ENCODE peak calls at places on chromosomes 6 and 20, in four cellular contexts. One of them, this sample, is unnamed.

GRCh38 chr6:135999393-135999792 is 147.9 kb downstream of the PDE7B start:
- DNase-seq in thoracic aorta: no peak
- DNase-seq in body of pancreas: no peak
- DNase-seq in aorta: no peak
- DNase-seq in this sample: no peak

GRCh38 chr6:35694462-35694861 is 5.7 kb upstream of the FKBP5 start:
- DNase-seq in thoracic aorta: no peak
- DNase-seq in aorta: no peak
- DNase-seq in body of pancreas: no peak
- DNase-seq in this sample: no peak

GRCh38 chr6:49548613-49549304 is 1.7 kb upstream of the C6orf141 start:
- DNase-seq in body of pancreas: no peak
- DNase-seq in aorta: no peak
- DNase-seq in thoracic aorta: no peak
- DNase-seq in this sample: no peak

GRCh38 chr6:144314003-144314485 is 28.9 kb downstream of the UTRN start:
- DNase-seq in body of pancreas: peak; percentile 52
- DNase-seq in aorta: peak; percentile 70
- DNase-seq in thoracic aorta: peak; percentile 12
- DNase-seq in this sample: no peak

GRCh38 chr20:36854343-36855240 is 21.3 kb upstream of the TLDC2 start:
- DNase-seq in thoracic aorta: no peak
- DNase-seq in aorta: no peak
- DNase-seq in body of pancreas: no peak
- DNase-seq in this sample: no peak

GRCh38 chr6:123829302-123829953 is 25.8 kb downstream of the NKAIN2 start:
- DNase-seq in aorta: no peak
- DNase-seq in body of pancreas: no peak
- DNase-seq in thoracic aorta: no peak
- DNase-seq in this sample: no peak

GRCh38 chr6:129186988-129187387 is 304.1 kb downstream of the LAMA2 start:
- DNase-seq in aorta: no peak
- DNase-seq in thoracic aorta: no peak
- DNase-seq in body of pancreas: no peak
- DNase-seq in this sample: no peak

GRCh38 chr20:19110866-19111460 is 101.5 kb upstream of the SLC24A3 start:
- DNase-seq in thoracic aorta: no peak
- DNase-seq in aorta: no peak
- DNase-seq in body of pancreas: no peak
- DNase-seq in this sample: no peak

GRCh38 chr20:38230957-38231785 is 29.4 kb downstream of the KIAA1755 start:
- DNase-seq in thoracic aorta: no peak
- DNase-seq in aorta: peak; percentile 24
- DNase-seq in body of pancreas: no peak
- DNase-seq in this sample: no peak

GRCh38 chr6:132414761-132415160 is 13.5 kb upstream of the MOXD1 start:
- DNase-seq in thoracic aorta: no peak
- DNase-seq in aorta: no peak
- DNase-seq in body of pancreas: no peak
- DNase-seq in this sample: no peak

GRCh38 chr6:36387440-36388303 is at the start of gene ETV7:
- DNase-seq in aorta: peak; percentile 63
- DNase-seq in body of pancreas: peak; percentile 43
- DNase-seq in thoracic aorta: no peak
- DNase-seq in this sample: no peak

GRCh38 chr6:145733770-145734169 is 1.6 kb downstream of the EPM2A start:
- DNase-seq in body of pancreas: no peak
- DNase-seq in aorta: no peak
- DNase-seq in thoracic aorta: no peak
- DNase-seq in this sample: no peak

GRCh38 chr6:137389150-137389664 is 105.0 kb downstream of the OLIG3 start:
- DNase-seq in body of pancreas: peak; percentile 32
- DNase-seq in thoracic aorta: no peak
- DNase-seq in aorta: no peak
- DNase-seq in this sample: peak; percentile 51

GRCh38 chr6:53154071-53154470 is 5.4 kb upstream of the GCM1 start:
- DNase-seq in body of pancreas: no peak
- DNase-seq in thoracic aorta: no peak
- DNase-seq in aorta: no peak
- DNase-seq in this sample: no peak

GRCh38 chr6:151553416-151554158 is 59.8 kb downstream of the CCDC170 start:
- DNase-seq in aorta: no peak
- DNase-seq in thoracic aorta: no peak
- DNase-seq in body of pancreas: no peak
- DNase-seq in this sample: no peak

GRCh38 chr6:45543298-45544235 is 165.8 kb upstream of the SUPT3H start:
- DNase-seq in thoracic aorta: no peak
- DNase-seq in aorta: no peak
- DNase-seq in body of pancreas: no peak
- DNase-seq in this sample: no peak

GRCh38 chr20:11305406-11305805 is 612.3 kb upstream of the BTBD3 start:
- DNase-seq in body of pancreas: no peak
- DNase-seq in thoracic aorta: no peak
- DNase-seq in aorta: no peak
- DNase-seq in this sample: peak; percentile 31

GRCh38 chr6:154218787-154219186 is 137.8 kb downstream of the IPCEF1 start:
- DNase-seq in body of pancreas: no peak
- DNase-seq in aorta: no peak
- DNase-seq in thoracic aorta: no peak
- DNase-seq in this sample: no peak

GRCh38 chr20:62918830-62919229 is 7.5 kb downstream of the DIDO1 start:
- DNase-seq in aorta: no peak
- DNase-seq in thoracic aorta: no peak
- DNase-seq in body of pancreas: no peak
- DNase-seq in this sample: no peak

GRCh38 chr6:169171010-169171409 is 82.6 kb downstream of the THBS2 start:
- DNase-seq in aorta: no peak
- DNase-seq in body of pancreas: no peak
- DNase-seq in thoracic aorta: no peak
- DNase-seq in this sample: no peak

GRCh38 chr6:116156405-116157326 is 30.7 kb upstream of the COL10A1 start:
- DNase-seq in aorta: no peak
- DNase-seq in body of pancreas: no peak
- DNase-seq in thoracic aorta: no peak
- DNase-seq in this sample: no peak

GRCh38 chr20:51542033-51542893 is at the start of gene NFATC2:
- DNase-seq in aorta: peak; percentile 71
- DNase-seq in body of pancreas: peak; percentile 65
- DNase-seq in thoracic aorta: no peak
- DNase-seq in this sample: no peak

GRCh38 chr6:122838060-122838780 is 49.2 kb downstream of the SMPDL3A start:
- DNase-seq in body of pancreas: peak; percentile 3
- DNase-seq in thoracic aorta: no peak
- DNase-seq in aorta: no peak
- DNase-seq in this sample: no peak

GRCh38 chr6:165848099-165848461 is 185.0 kb upstream of the PDE10A start:
- DNase-seq in aorta: no peak
- DNase-seq in thoracic aorta: no peak
- DNase-seq in body of pancreas: no peak
- DNase-seq in this sample: no peak

GRCh38 chr20:53707341-53708102 is 113.9 kb upstream of the ZNF217 start:
- DNase-seq in body of pancreas: peak; percentile 21
- DNase-seq in aorta: no peak
- DNase-seq in thoracic aorta: no peak
- DNase-seq in this sample: peak; percentile 72

GRCh38 chr6:146433881-146434741 is 109.5 kb upstream of the RAB32 start:
- DNase-seq in body of pancreas: peak; percentile 27
- DNase-seq in aorta: peak; percentile 56
- DNase-seq in thoracic aorta: no peak
- DNase-seq in this sample: no peak

GRCh38 chr6:109339906-109340678 is 42.2 kb downstream of the CD164 start:
- DNase-seq in body of pancreas: peak; percentile 60
- DNase-seq in thoracic aorta: no peak
- DNase-seq in aorta: no peak
- DNase-seq in this sample: no peak

GRCh38 chr20:53828673-53829085 is 235.0 kb upstream of the ZNF217 start:
- DNase-seq in body of pancreas: no peak
- DNase-seq in aorta: no peak
- DNase-seq in thoracic aorta: no peak
- DNase-seq in this sample: no peak

GRCh38 chr6:142301421-142302391 is at the start of gene ADGRG6:
- DNase-seq in aorta: peak; percentile 59
- DNase-seq in thoracic aorta: no peak
- DNase-seq in body of pancreas: peak; percentile 37
- DNase-seq in this sample: no peak

GRCh38 chr20:31751126-31751525 is 12.0 kb downstream of the TPX2 start:
- DNase-seq in aorta: no peak
- DNase-seq in thoracic aorta: no peak
- DNase-seq in body of pancreas: no peak
- DNase-seq in this sample: no peak

GRCh38 chr6:136959471-136959891 is 37.4 kb downstream of the SLC35D3 start:
- DNase-seq in thoracic aorta: no peak
- DNase-seq in aorta: no peak
- DNase-seq in body of pancreas: peak; percentile 45
- DNase-seq in this sample: no peak

GRCh38 chr6:40512340-40512739 is 74.8 kb downstream of the LRFN2 start:
- DNase-seq in body of pancreas: no peak
- DNase-seq in aorta: no peak
- DNase-seq in thoracic aorta: no peak
- DNase-seq in this sample: no peak

GRCh38 chr6:77433888-77434287 is 29.4 kb downstream of the HTR1B start:
- DNase-seq in aorta: no peak
- DNase-seq in thoracic aorta: no peak
- DNase-seq in body of pancreas: no peak
- DNase-seq in this sample: no peak

GRCh38 chr6:21915707-21916399 is 322.3 kb downstream of the SOX4 start:
- DNase-seq in aorta: no peak
- DNase-seq in thoracic aorta: no peak
- DNase-seq in body of pancreas: no peak
- DNase-seq in this sample: no peak

GRCh38 chr6:166928644-166929515 is 27.5 kb downstream of the RNASET2 start:
- DNase-seq in body of pancreas: no peak
- DNase-seq in aorta: no peak
- DNase-seq in thoracic aorta: no peak
- DNase-seq in this sample: no peak

GRCh38 chr6:47478233-47479155 is 905 bp downstream of the CD2AP start:
- DNase-seq in body of pancreas: peak; percentile 14
- DNase-seq in aorta: peak; percentile 48
- DNase-seq in thoracic aorta: no peak
- DNase-seq in this sample: no peak

GRCh38 chr6:47484616-47485015 is 7.0 kb downstream of the CD2AP start:
- DNase-seq in aorta: no peak
- DNase-seq in body of pancreas: no peak
- DNase-seq in thoracic aorta: no peak
- DNase-seq in this sample: no peak

GRCh38 chr6:15947923-15948322 is 181.0 kb upstream of the MYLIP start:
- DNase-seq in aorta: no peak
- DNase-seq in body of pancreas: no peak
- DNase-seq in thoracic aorta: no peak
- DNase-seq in this sample: no peak

DNA sequence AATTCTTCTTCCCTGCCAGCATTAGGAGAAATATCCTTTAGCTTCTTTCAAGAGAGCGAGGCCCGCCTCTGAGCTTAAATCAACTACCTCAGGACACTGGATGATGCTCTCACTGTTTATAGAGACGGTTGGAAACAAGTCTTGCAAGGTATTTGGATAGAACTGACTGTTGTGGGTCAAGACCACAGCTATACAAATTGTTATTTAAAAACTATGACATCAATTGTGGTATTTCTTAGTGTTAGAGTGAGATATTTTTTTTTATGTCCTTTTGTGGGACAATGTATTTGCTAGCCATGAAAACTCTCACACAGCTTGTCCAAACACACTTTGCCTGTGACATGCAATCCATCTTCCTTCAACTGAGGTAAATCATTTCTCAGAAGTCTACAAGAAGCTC is 136.3 kb upstream of the PHACTR1 start:
- DNase-seq in body of pancreas: no peak
- DNase-seq in aorta: no peak
- DNase-seq in thoracic aorta: no peak
- DNase-seq in this sample: no peak
- H3K4me1 ChIP-seq in body of pancreas: no peaks in the 10 kb centered on the region
- H3K4me1 ChIP-seq in aorta: no peaks in the 10 kb centered on the region
- H3K4me1 ChIP-seq in thoracic aorta: no peaks in the 10 kb centered on the region
- H3K4me1 ChIP-seq in this sample: no peaks in the 10 kb centered on the region

DNA sequence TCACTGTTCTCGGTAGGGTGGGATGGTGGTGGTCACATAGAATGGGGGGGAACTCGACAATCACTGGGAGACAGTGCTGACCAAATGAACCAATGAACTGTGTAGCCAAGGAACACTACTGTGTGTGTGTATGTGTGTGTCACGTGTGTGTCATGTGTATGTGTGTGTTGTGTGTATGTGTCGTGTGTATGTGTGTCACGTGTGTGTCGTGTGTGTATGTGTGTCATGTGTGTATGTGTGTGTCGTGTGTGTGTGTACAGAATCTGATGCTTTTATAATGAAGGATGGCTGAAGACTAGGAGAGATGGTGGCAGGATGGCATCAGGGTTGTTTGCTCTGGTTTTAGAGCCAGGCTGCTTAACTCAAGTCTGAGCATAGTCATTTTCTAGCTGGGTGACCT is 99.1 kb upstream of the DUSP22 start:
- DNase-seq in body of pancreas: no peak
- DNase-seq in thoracic aorta: no peak
- DNase-seq in aorta: no peak
- DNase-seq in this sample: no peak
- H3K4me1 ChIP-seq in body of pancreas: no peaks in the 10 kb centered on the region
- H3K4me1 ChIP-seq in thoracic aorta: no peaks in the 10 kb centered on the region
- H3K4me1 ChIP-seq in aorta: no peaks in the 10 kb centered on the region
- H3K4me1 ChIP-seq in this sample: peaks cover 73% of the 10 kb centered on the region

GRCh38 chr6:157460182-157460999 is 79.4 kb downstream of the ZDHHC14 start:
- DNase-seq in thoracic aorta: no peak
- DNase-seq in body of pancreas: no peak
- DNase-seq in aorta: no peak
- DNase-seq in this sample: no peak
- H3K4me1 ChIP-seq in thoracic aorta: no peaks in the 10 kb centered on the region
- H3K4me1 ChIP-seq in body of pancreas: peaks cover 24% of the 10 kb centered on the region
- H3K4me1 ChIP-seq in aorta: no peaks in the 10 kb centered on the region
- H3K4me1 ChIP-seq in this sample: peaks cover 40% of the 10 kb centered on the region

DNA sequence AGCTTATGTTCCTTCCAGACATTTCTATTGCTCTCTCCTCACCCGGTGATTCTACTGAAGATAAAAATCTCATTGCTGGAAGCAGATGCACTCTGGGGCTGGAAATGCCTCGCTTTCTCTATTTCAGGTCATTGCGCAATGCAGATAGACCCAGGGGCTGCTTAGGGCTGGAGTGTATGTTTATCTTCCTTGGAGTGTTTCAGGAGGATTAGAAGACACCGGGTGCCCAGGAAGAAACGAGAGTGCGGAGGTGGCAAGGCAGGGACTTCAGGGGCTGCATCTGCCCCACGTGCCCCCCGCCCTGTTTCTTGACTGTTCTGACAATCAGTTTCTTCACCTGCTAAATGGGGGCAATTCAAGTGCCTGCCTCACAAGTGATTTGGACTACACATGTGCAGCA is 45.6 kb upstream of the IYD start:
- DNase-seq in thoracic aorta: no peak
- DNase-seq in body of pancreas: no peak
- DNase-seq in aorta: no peak
- DNase-seq in this sample: no peak
- H3K4me1 ChIP-seq in thoracic aorta: no peaks in the 10 kb centered on the region
- H3K4me1 ChIP-seq in body of pancreas: no peaks in the 10 kb centered on the region
- H3K4me1 ChIP-seq in aorta: no peaks in the 10 kb centered on the region
- H3K4me1 ChIP-seq in this sample: no peaks in the 10 kb centered on the region

This sample was measured in GM12878.